ENCODE peak calls at places on chromosomes 7 and 10, in seven cellular contexts. V is HCT116; Y is amygdala; N is H7; K is fibroblast of lung; U is LoVo; L is natural killer cell treated with Interleukin-12 subunit alpha and Interleukin-12 subunit beta and Interleukin-15 and Interleukin-18, amount 100 ng/mL, for 72 hours. I is an unnamed sample.

GRCh38 chr7:131895541-131896173 is 339.2 kb upstream of the PODXL start:
- DNase-seq in V (peak), Y (no peak), N (no peak), K (peak), U (no peak), L (no peak), I (no peak)

GRCh38 chr7:152145853-152146466 is 120.5 kb downstream of the GALNT11 start:
- DNase-seq in V (peak), Y (no peak), N (peak), K (peak), U (peak), L (no peak), I (no peak)

GRCh38 chr10:70807566-70807965 is 8.2 kb upstream of the SGPL1 start:
- DNase-seq in V (no peak), Y (no peak), N (no peak), K (no peak), U (no peak), L (no peak), I (no peak)

GRCh38 chr7:20647908-20648776 is 32.7 kb downstream of the ABCB5 start:
- DNase-seq in V (peak), Y (no peak), N (peak), K (peak), U (peak), L (no peak), I (no peak)

GRCh38 chr7:140033036-140033435 is 29.7 kb downstream of the PARP12 start:
- DNase-seq in V (no peak), Y (no peak), N (no peak), K (no peak), U (no peak), L (no peak), I (no peak)

GRCh38 chr7:95238252-95238938 is 85.9 kb downstream of the PON1 start:
- DNase-seq in V (no peak), Y (no peak), N (no peak), K (no peak), U (no peak), L (no peak), I (no peak)

GRCh38 chr10:67851229-67851628 is 13.2 kb upstream of the DNAJC12 start:
- DNase-seq in V (no peak), Y (no peak), N (no peak), K (no peak), U (no peak), L (no peak), I (no peak)

GRCh38 chr7:148105853-148106252 is 484.7 kb upstream of the C7orf33 start:
- DNase-seq in V (no peak), Y (no peak), N (no peak), K (no peak), U (no peak), L (no peak), I (no peak)

GRCh38 chr7:3605222-3605621 is 304.2 kb downstream of the SDK1 start:
- DNase-seq in V (no peak), Y (no peak), N (no peak), K (peak), U (no peak), L (no peak), I (no peak)

GRCh38 chr10:109883859-109884771 is 39.2 kb downstream of the XPNPEP1 start:
- DNase-seq in V (peak), Y (peak), N (peak), K (peak), U (peak), L (peak), I (peak)

GRCh38 chr7:44240983-44241510 is 40.3 kb downstream of the YKT6 start:
- DNase-seq in V (peak), Y (peak), N (peak), K (peak), U (peak), L (peak), I (peak)

GRCh38 chr10:3770611-3771110 is 14.3 kb downstream of the KLF6 start:
- DNase-seq in V (no peak), Y (no peak), N (no peak), K (no peak), U (no peak), L (no peak), I (no peak)

GRCh38 chr10:49841615-49842180 is 79.6 kb upstream of the OGDHL start:
- DNase-seq in V (no peak), Y (no peak), N (no peak), K (no peak), U (no peak), L (no peak), I (no peak)

GRCh38 chr10:119197921-119198320 is 9.4 kb upstream of the GRK5 start:
- DNase-seq in V (no peak), Y (no peak), N (no peak), K (peak), U (no peak), L (no peak), I (no peak)

GRCh38 chr10:102669206-102670064 is 25.2 kb downstream of the TRIM8 start:
- DNase-seq in V (peak), Y (peak), N (peak), K (peak), U (peak), L (no peak), I (peak)

GRCh38 chr10:128116851-128117615 is 9.2 kb downstream of the MKI67 start:
- DNase-seq in V (no peak), Y (no peak), N (peak), K (no peak), U (no peak), L (no peak), I (no peak)

GRCh38 chr10:131656009-131656408 is 244.8 kb upstream of the PPP2R2D start:
- DNase-seq in V (no peak), Y (no peak), N (no peak), K (no peak), U (no peak), L (no peak), I (no peak)

GRCh38 chr10:18328941-18329340 is 188.7 kb downstream of the CACNB2 start:
- DNase-seq in V (no peak), Y (no peak), N (no peak), K (no peak), U (no peak), L (no peak), I (no peak)